ENCODE peak calls at places on chromosome 16, in four cellular contexts. S is HFF-Myc, W is GM03348, V is HS-5. X is an unnamed sample.

GRCh38 chr16:87384162-87384999 is 805 bp upstream of the FBXO31 start:
- DNase-seq in S (no peak), W (peak), V (no peak), X (peak)

GRCh38 chr16:84144301-84144858 is 597 bp downstream of the HSDL1 start:
- DNase-seq in S (no peak), W (peak), V (no peak), X (peak)

GRCh38 chr16:49464877-49465504 is 91.4 kb downstream of the C16orf78 start:
- DNase-seq in S (no peak), W (no peak), V (no peak), X (no peak)

GRCh38 chr16:65414284-65414984 is 292.6 kb upstream of the CDH11 start:
- DNase-seq in S (peak), W (peak), V (peak), X (peak)

GRCh38 chr16:83959621-83960434 is 6.8 kb downstream of the OSGIN1 start:
- DNase-seq in S (no peak), W (no peak), V (no peak), X (no peak)

GRCh38 chr16:88685156-88686061 is 898 bp downstream of the SNAI3 start:
- DNase-seq in S (no peak), W (peak), V (no peak), X (peak)

GRCh38 chr16:50634947-50635346 is 46.2 kb downstream of the SNX20 start:
- DNase-seq in S (no peak), W (no peak), V (no peak), X (no peak)

GRCh38 chr16:85463228-85463611 is 149.9 kb upstream of the GSE1 start:
- DNase-seq in S (no peak), W (no peak), V (no peak), X (no peak)

GRCh38 chr16:67312450-67313118 is 14.0 kb downstream of the KCTD19 start:
- DNase-seq in S (no peak), W (no peak), V (no peak), X (no peak)

GRCh38 chr16:77359065-77359502 is 75.8 kb downstream of the ADAMTS18 start:
- DNase-seq in S (no peak), W (no peak), V (no peak), X (no peak)

GRCh38 chr16:86158688-86159360 is 259.9 kb downstream of the IRF8 start:
- DNase-seq in S (no peak), W (no peak), V (no peak), X (peak)

GRCh38 chr16:84650062-84650991 is 2.0 kb downstream of the KLHL36 start:
- DNase-seq in S (no peak), W (peak), V (peak), X (peak)

GRCh38 chr16:87802670-87803069 is 36.9 kb upstream of the KLHDC4 start:
- DNase-seq in S (no peak), W (no peak), V (no peak), X (no peak)

GRCh38 chr16:87352818-87353217 is 30.8 kb downstream of the FBXO31 start:
- DNase-seq in S (no peak), W (no peak), V (no peak), X (no peak)